ENCODE peak calls at places on chromosomes 7 and 10, in seven cellular contexts. O is tibial artery, E is HL-60, T is astrocyte, N is caudate nucleus, G is small intestine, U is aorta. B is an unnamed sample.

GRCh38 chr7:23062452-23062851 is 43.1 kb upstream of the KLHL7 start:
- DNase-seq in O (no peak), E (peak; percentile 64), T (peak; percentile 81), N (no peak), G (no peak), U (no peak), B (no peak)

GRCh38 chr10:33783078-33783477 is 448.6 kb upstream of the NRP1 start:
- DNase-seq in O (no peak), E (no peak), T (no peak), N (no peak), G (no peak), U (no peak), B (no peak)

GRCh38 chr7:154744226-154744860 is 258.6 kb downstream of the PAXIP1 start:
- DNase-seq in O (no peak), E (peak; percentile 11), T (no peak), N (peak; percentile 59), G (peak; percentile 17), U (no peak), B (peak; percentile 43)

GRCh38 chr10:128725531-128725930 is 599.3 kb upstream of the MKI67 start:
- DNase-seq in O (no peak), E (no peak), T (no peak), N (no peak), G (no peak), U (no peak), B (no peak)

GRCh38 chr7:66125052-66125694 is 10.5 kb downstream of the CRCP start:
- DNase-seq in O (no peak), E (no peak), T (no peak), N (no peak), G (no peak), U (no peak), B (no peak)

GRCh38 chr7:64882341-64883112 is 20.5 kb upstream of the ZNF273 start:
- DNase-seq in O (peak; percentile 87), E (no peak), T (peak; percentile 20), N (peak; percentile 30), G (no peak), U (peak; percentile 93), B (no peak)

GRCh38 chr7:11232462-11232861 is 258.8 kb downstream of the PHF14 start:
- DNase-seq in O (no peak), E (no peak), T (peak; percentile 4), N (no peak), G (no peak), U (no peak), B (no peak)

GRCh38 chr7:55239406-55239805 is 125.7 kb upstream of the LANCL2 start:
- DNase-seq in O (no peak), E (no peak), T (no peak), N (no peak), G (no peak), U (no peak), B (no peak)

GRCh38 chr10:60336901-60337630 is 52.6 kb downstream of the ANK3 start:
- DNase-seq in O (no peak), E (no peak), T (no peak), N (no peak), G (no peak), U (no peak), B (no peak)

GRCh38 chr7:29292886-29293658 is 98.5 kb downstream of the CHN2 start:
- DNase-seq in O (no peak), E (no peak), T (no peak), N (no peak), G (no peak), U (no peak), B (no peak)

GRCh38 chr10:118844731-118845573 is 90.2 kb upstream of the CACUL1 start:
- DNase-seq in O (no peak), E (no peak), T (peak; percentile 60), N (no peak), G (no peak), U (no peak), B (no peak)

GRCh38 chr7:93043393-93043985 is 74.3 kb downstream of the SAMD9 start:
- DNase-seq in O (no peak), E (no peak), T (peak; percentile 93), N (no peak), G (no peak), U (peak; percentile 80), B (no peak)

GRCh38 chr7:108109216-108109908 is 20.8 kb downstream of the LAMB4 start:
- DNase-seq in O (no peak), E (peak; percentile 35), T (no peak), N (no peak), G (peak; percentile 80), U (no peak), B (peak; percentile 6)

GRCh38 chr7:99407849-99408346 is 499 bp downstream of the PDAP1 start:
- DNase-seq in O (peak; percentile 89), E (peak; percentile 10), T (peak; percentile 79), N (no peak), G (peak; percentile 45), U (peak; percentile 94), B (peak; percentile 32)

GRCh38 chr7:43784030-43785001 is 25.8 kb downstream of the BLVRA start:
- DNase-seq in O (peak; percentile 19), E (no peak), T (no peak), N (no peak), G (no peak), U (no peak), B (no peak)

GRCh38 chr7:30931161-30931926 is 19.7 kb downstream of the AQP1 start:
- DNase-seq in O (peak; percentile 38), E (no peak), T (peak; percentile 12), N (no peak), G (no peak), U (peak; percentile 47), B (no peak)

GRCh38 chr10:1247598-1248261 is 191.5 kb downstream of the WDR37 start:
- DNase-seq in O (no peak), E (no peak), T (no peak), N (no peak), G (no peak), U (no peak), B (no peak)

GRCh38 chr7:129393255-129393654 is 41.0 kb upstream of the STRIP2 start:
- DNase-seq in O (no peak), E (no peak), T (no peak), N (no peak), G (no peak), U (no peak), B (no peak)

GRCh38 chr10:117131390-117132327 is 6.4 kb downstream of the VAX1 start:
- DNase-seq in O (peak; percentile 41), E (no peak), T (no peak), N (no peak), G (peak; percentile 37), U (peak; percentile 74), B (no peak)

GRCh38 chr7:136925049-136925448 is 56.6 kb downstream of the CHRM2 start:
- DNase-seq in O (no peak), E (no peak), T (peak; percentile 69), N (no peak), G (no peak), U (no peak), B (no peak)

GRCh38 chr10:125011171-125011925 is 69.4 kb downstream of the ZRANB1 start:
- DNase-seq in O (no peak), E (no peak), T (no peak), N (no peak), G (no peak), U (peak; percentile 73), B (no peak)
- H3K27ac ChIP-seq in O (peak overlapping the region; percentile 90), E (no peak overlapping the region), T (no peak overlapping the region), N (no peak overlapping the region), G (no peak overlapping the region), U (peak overlapping the region; percentile 72), B (no peak overlapping the region)

GRCh38 chr7:74627699-74628411 is 29.7 kb upstream of the GTF2I start:
- DNase-seq in O (no peak), E (no peak), T (no peak), N (no peak), G (peak; percentile 72), U (no peak), B (peak; percentile 8)
- H3K27ac ChIP-seq in O (no peak overlapping the region), E (no peak overlapping the region), T (no peak overlapping the region), N (no peak overlapping the region), G (no peak overlapping the region), U (no peak overlapping the region), B (no peak overlapping the region)

GRCh38 chr7:2819954-2820397 is 24.1 kb downstream of the GNA12 start:
- DNase-seq in O (no peak), E (no peak), T (no peak), N (no peak), G (no peak), U (no peak), B (no peak)

GRCh38 chr7:2821842-2822507 is 22.1 kb downstream of the GNA12 start:
- DNase-seq in O (no peak), E (no peak), T (peak; percentile 92), N (no peak), G (no peak), U (no peak), B (no peak)

GRCh38 chr7:2819161-2819953 is 24.8 kb downstream of the GNA12 start:
- DNase-seq in O (no peak), E (no peak), T (peak; percentile 4), N (no peak), G (no peak), U (no peak), B (no peak)

GRCh38 chr7:2821161-2821841 is 22.8 kb downstream of the GNA12 start:
- DNase-seq in O (no peak), E (no peak), T (peak; percentile 90), N (no peak), G (no peak), U (no peak), B (no peak)

DNA sequence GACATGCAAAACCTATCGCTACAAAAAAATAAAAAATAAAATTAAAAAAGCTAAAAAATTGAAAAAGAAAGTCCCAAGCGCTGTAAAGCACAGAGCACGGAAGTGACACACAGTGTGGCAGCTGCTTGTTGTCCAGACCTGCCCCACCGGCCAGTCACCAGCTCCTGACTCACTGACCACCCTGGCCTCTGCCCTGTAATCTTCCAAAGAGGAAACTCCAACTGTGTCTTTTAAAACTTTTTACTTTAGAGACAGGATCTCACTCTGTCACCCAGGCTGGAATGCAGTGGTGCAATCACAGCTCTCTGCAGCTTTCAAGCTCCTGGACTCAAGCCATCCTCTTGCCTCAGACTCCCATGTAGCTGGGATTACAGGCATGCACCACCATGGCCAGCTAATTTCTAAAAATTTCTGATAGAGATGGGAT is 23.6 kb downstream of the GNA12 start:
- DNase-seq in O (peak; percentile 91), E (peak; percentile 67), T (peak; percentile 95), N (no peak), G (no peak), U (peak; percentile 85), B (no peak)
- H3K27ac ChIP-seq in O (peak overlapping the region; percentile 48), E (no peak overlapping the region), T (peak overlapping the region; percentile 91), N (no peak overlapping the region), G (peak overlapping the region; percentile 64), U (no peak overlapping the region), B (no peak overlapping the region)

GRCh38 chr10:57921140-57921539 is 346.6 kb downstream of the IPMK start:
- DNase-seq in O (no peak), E (no peak), T (no peak), N (no peak), G (no peak), U (no peak), B (no peak)

GRCh38 chr10:57919864-57920263 is 347.8 kb downstream of the IPMK start:
- DNase-seq in O (no peak), E (no peak), T (no peak), N (no peak), G (peak; percentile 19), U (no peak), B (no peak)

DNA sequence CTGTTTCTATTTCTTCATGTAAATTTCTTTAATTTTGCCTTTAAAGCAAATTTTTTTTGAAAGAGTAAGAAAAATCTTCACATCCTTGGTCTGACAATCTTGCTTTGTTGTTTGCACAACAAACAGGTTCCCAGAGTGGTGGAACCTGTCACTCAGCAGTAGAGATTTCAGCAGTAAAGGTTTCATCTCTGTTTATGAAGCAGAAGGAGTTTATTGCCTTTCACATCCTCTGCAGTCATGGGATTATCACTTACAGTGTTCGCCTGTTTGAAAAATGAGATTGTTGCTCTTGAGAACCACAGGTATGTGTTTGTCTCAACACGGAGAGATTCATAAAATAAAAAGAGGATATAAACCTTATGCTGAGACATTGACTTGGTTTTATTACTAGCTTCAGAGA is 342.6 kb downstream of the IPMK start:
- DNase-seq in O (no peak), E (no peak), T (peak; percentile 10), N (no peak), G (no peak), U (no peak), B (no peak)
- H3K27ac ChIP-seq in O (no peak overlapping the region), E (no peak overlapping the region), T (no peak overlapping the region), N (no peak overlapping the region), G (no peak overlapping the region), U (no peak overlapping the region), B (no peak overlapping the region)